ENCODE peak calls at places on chromosomes 5 and 9, in four cellular contexts. H is H7, Y is AG09309, F is fibroblast of mammary gland. X is an unnamed sample.

GRCh38 chr9:8822667-8823025 is 1023.1 kb upstream of the DMAC1 start:
- DNase-seq in F (no peak), H (no peak), Y (no peak), X (no peak)

GRCh38 chr9:71353723-71354122 is 232.3 kb upstream of the TRPM3 start:
- DNase-seq in F (peak; percentile 64), H (no peak), Y (peak; percentile 74), X (no peak)

GRCh38 chr9:114180701-114181582 is 25.6 kb downstream of the COL27A1 start:
- DNase-seq in Y (no peak), H (no peak), F (no peak), X (no peak)

GRCh38 chr9:123338710-123339665 is 17.0 kb upstream of the CRB2 start:
- DNase-seq in Y (no peak), F (no peak), H (no peak), X (no peak)

GRCh38 chr5:78280261-78280660 is 14.2 kb downstream of the AP3B1 start:
- DNase-seq in F (no peak), Y (no peak), H (no peak), X (no peak)

GRCh38 chr9:129949821-129950220 is 93.2 kb downstream of the FNBP1 start:
- DNase-seq in Y (no peak), F (no peak), H (no peak), X (no peak)

GRCh38 chr5:179720222-179720621 is 12.4 kb upstream of the MAML1 start:
- DNase-seq in F (peak; percentile 37), H (no peak), Y (no peak), X (no peak)

GRCh38 chr5:152288499-152288898 is 116.6 kb downstream of the NMUR2 start:
- DNase-seq in F (no peak), H (no peak), Y (no peak), X (no peak)

GRCh38 chr5:128014578-128014977 is 69.0 kb upstream of the SLC12A2 start:
- DNase-seq in Y (no peak), F (peak; percentile 8), H (no peak), X (no peak)

GRCh38 chr9:97046228-97046627 is 7.3 kb upstream of the CTSV start:
- DNase-seq in H (peak; percentile 50), F (peak; percentile 20), Y (no peak), X (peak; percentile 66)

GRCh38 chr5:135635471-135635870 is 56.7 kb upstream of the CXCL14 start:
- DNase-seq in Y (no peak), H (no peak), F (no peak), X (no peak)

GRCh38 chr5:68250662-68251298 is 35.2 kb downstream of the PIK3R1 start:
- DNase-seq in Y (no peak), H (no peak), F (no peak), X (no peak)

GRCh38 chr9:82127993-82128710 is 139.6 kb downstream of the SPATA31D1 start:
- DNase-seq in F (no peak), H (no peak), Y (no peak), X (no peak)

GRCh38 chr9:129761293-129761900 is 8.6 kb upstream of the PTGES start:
- DNase-seq in F (peak; percentile 88), Y (peak; percentile 41), H (no peak), X (no peak)

DNA sequence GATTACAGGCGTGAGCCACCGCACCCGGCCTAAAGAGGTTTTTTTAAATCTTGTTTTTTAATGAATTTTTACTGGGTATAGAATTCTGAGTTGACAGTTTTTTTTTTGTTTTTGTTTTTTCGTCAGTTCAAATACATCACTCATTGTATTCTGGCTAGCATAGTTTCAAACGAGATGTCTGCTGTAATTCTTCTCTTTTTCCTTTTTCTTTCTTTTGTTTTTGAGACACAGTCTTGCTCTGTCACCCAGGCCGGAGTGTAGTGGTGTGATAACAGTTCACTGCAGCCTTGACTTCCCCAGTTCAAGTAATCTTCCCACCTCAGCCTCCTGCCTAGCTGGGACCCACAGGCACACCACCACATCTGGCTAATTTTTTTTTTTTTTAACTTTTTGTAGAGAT is 2.2 kb upstream of the PRRT1B start:
- DNase-seq in Y (no peak), F (no peak), H (no peak), X (no peak)
- H3K4me3 ChIP-seq in Y (no peak overlapping the region), F (no peak overlapping the region), H (no peak overlapping the region), X (no peak overlapping the region)

GRCh38 chr9:137099231-137099630 is 12.4 kb downstream of the MAN1B1 start:
- DNase-seq in Y (no peak), H (no peak), F (no peak), X (no peak)

GRCh38 chr9:137097761-137098462 is 11.1 kb downstream of the MAN1B1 start:
- DNase-seq in H (no peak), Y (no peak), F (no peak), X (no peak)

GRCh38 chr9:137096785-137097546 is 10.2 kb downstream of the MAN1B1 start:
- DNase-seq in Y (no peak), H (no peak), F (no peak), X (no peak)

DNA sequence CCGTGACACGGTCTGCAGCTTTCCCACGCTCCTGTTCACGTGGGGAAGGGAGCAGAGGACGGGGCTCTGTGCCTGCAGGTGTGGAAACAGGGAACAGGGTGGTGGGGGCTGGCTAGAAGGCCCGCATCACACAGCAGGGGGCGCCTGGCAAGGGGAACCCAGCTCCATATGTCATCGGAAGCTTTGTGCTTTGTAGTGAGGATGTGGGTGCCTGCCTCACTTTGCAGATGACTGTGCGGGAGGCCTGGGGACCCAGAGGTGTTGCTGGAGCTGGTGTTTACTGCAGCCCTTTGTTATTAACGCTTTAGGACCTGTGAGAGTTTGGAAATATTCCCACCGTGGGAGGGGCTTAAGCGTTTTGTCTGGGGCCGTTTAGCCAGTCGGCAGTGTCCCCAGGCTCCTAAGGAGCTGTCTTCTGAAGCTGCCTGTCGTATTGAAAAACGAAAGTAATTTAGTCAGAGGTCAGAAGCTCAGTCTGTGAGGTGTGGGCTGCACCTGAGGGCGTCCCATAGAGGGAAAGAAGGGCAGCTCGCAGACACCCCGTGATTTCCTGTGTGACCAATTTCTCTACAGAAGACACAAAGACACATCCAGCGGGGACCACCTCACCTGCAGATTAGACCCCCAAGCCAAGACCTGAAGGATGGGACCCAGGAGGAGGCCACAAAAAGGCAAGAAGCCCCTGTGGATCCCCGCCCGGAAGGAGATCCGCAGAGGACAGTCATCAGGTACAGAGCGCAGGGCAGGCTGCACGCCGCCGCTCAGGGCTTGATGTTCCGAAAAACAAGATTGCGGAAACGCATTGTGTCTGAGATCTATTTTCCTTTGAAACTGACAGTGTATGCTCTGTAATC is 9.1 kb downstream of the MAN1B1 start:
- DNase-seq in F (no peak), H (no peak), Y (no peak), X (no peak)
- H3K4me3 ChIP-seq in F (no peak overlapping the region), H (no peak overlapping the region), Y (no peak overlapping the region), X (no peak overlapping the region)

GRCh38 chr9:91516061-91516460 is 92.4 kb upstream of the NFIL3 start:
- DNase-seq in Y (no peak), H (no peak), F (no peak), X (no peak)

GRCh38 chr9:91519520-91520270 is 96.1 kb upstream of the NFIL3 start:
- DNase-seq in Y (no peak), H (no peak), F (no peak), X (no peak)

GRCh38 chr9:91516781-91517180 is 93.1 kb upstream of the NFIL3 start:
- DNase-seq in H (no peak), Y (no peak), F (no peak), X (no peak)

GRCh38 chr9:91515074-91515687 is 91.5 kb upstream of the NFIL3 start:
- DNase-seq in H (no peak), Y (peak; percentile 75), F (peak; percentile 89), X (no peak)
- H3K4me3 ChIP-seq in H (no peak overlapping the region), Y (peak overlapping the region; percentile 4), F (no peak overlapping the region), X (no peak overlapping the region)

GRCh38 chr5:12883395-12883794 is 979.1 kb upstream of the CTNND2 start:
- DNase-seq in H (peak; percentile 0), F (no peak), Y (no peak), X (peak; percentile 15)
- H3K4me3 ChIP-seq in H (no peak overlapping the region), F (no peak overlapping the region), Y (no peak overlapping the region), X (no peak overlapping the region)

DNA sequence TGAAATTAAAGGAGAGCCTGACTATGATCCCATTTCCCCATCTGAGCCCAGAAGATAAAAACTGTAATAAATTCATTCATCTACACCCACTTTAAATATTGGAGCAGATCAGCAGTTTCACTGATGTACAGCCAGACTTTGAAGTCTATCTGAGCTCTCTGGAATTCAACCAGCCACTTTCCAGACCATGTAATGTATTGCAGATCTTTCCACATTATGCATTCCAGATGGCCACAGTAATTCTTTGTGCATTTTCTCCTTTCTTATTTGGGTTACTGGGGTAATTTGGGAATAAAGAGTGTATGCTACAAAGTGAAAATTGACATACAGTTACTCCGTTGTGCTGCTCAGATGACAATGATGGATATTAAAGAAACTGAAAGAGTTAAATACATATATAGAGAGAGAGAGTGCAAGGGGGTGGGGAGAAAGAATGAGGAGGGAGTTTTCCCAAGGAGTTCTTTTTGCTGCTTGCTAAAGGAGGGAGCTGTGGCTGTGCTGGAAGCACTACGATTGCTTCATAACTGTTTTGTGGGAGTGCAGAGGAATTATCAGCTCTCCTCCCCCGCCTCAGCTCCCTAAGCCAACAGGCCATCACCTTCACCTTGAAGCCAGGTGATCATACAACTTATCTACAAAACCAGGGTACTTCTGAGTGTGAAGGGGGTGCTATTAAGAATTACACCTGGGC is 152.8 kb downstream of the GAS1 start:
- DNase-seq in H (no peak), F (peak; percentile 87), Y (no peak), X (no peak)
- H3K4me3 ChIP-seq in H (no peak overlapping the region), F (no peak overlapping the region), Y (no peak overlapping the region), X (no peak overlapping the region)